ENCODE peak calls at places on chromosomes 11 and 22, in five cellular contexts. O is iris pigment epithelial cell, M is IMR-90, J is ELF-1, L is NCI-H510A treated with DMSO at 0.1 percent for 48 hours. T is an unnamed sample.

GRCh38 chr11:68677432-68677831 is 6.9 kb upstream of the GAL start:
- DNase-seq in O (peak), M (peak), J (peak), L (no peak), T (peak)

GRCh38 chr11:95849087-95849825 is 59.0 kb downstream of the CEP57 start:
- DNase-seq in O (peak), M (peak), J (peak), L (no peak), T (peak)

GRCh38 chr22:32861330-32861729 is 59.8 kb downstream of the TIMP3 start:
- DNase-seq in O (no peak), M (no peak), J (no peak), L (no peak), T (no peak)

GRCh38 chr11:3171931-3172560 is 6.9 kb upstream of the OSBPL5 start:
- DNase-seq in O (no peak), M (no peak), J (peak), L (no peak), T (no peak)

GRCh38 chr22:49018601-49019000 is 809.1 kb downstream of the BRD1 start:
- DNase-seq in O (no peak), M (no peak), J (peak), L (no peak), T (no peak)

GRCh38 chr11:122711362-122711761 is 55.8 kb downstream of the UBASH3B start:
- DNase-seq in O (no peak), M (no peak), J (no peak), L (no peak), T (no peak)

GRCh38 chr11:10664005-10664404 is 29.6 kb downstream of the IRAG1 start:
- DNase-seq in O (no peak), M (no peak), J (no peak), L (no peak), T (no peak)

GRCh38 chr11:33970984-33971466 is 79.1 kb upstream of the LMO2 start:
- DNase-seq in O (peak), M (peak), J (peak), L (peak), T (peak)

GRCh38 chr22:46638601-46639431 is 18.6 kb downstream of the GRAMD4 start:
- DNase-seq in O (peak), M (peak), J (no peak), L (peak), T (peak)

GRCh38 chr11:96036863-96037262 is 113.0 kb upstream of the MTMR2 start:
- DNase-seq in O (no peak), M (no peak), J (no peak), L (no peak), T (no peak)

GRCh38 chr22:28736296-28737155 is 5.1 kb downstream of the CHEK2 start:
- DNase-seq in O (no peak), M (no peak), J (peak), L (peak), T (no peak)

GRCh38 chr22:20094158-20094807 is 14.2 kb downstream of the DGCR8 start:
- DNase-seq in O (no peak), M (no peak), J (no peak), L (no peak), T (no peak)

GRCh38 chr22:42304021-42304790 is 33.8 kb upstream of the TCF20 start:
- DNase-seq in O (no peak), M (no peak), J (no peak), L (no peak), T (no peak)

GRCh38 chr11:41943671-41944070 is 484.2 kb upstream of the LRRC4C start:
- DNase-seq in O (no peak), M (no peak), J (no peak), L (no peak), T (no peak)

GRCh38 chr22:49582171-49582570 is 245.5 kb downstream of the BRD1 start:
- DNase-seq in O (no peak), M (no peak), J (peak), L (no peak), T (no peak)

GRCh38 chr11:131246589-131247164 is 123.7 kb upstream of the NTM start:
- DNase-seq in O (no peak), M (no peak), J (peak), L (no peak), T (no peak)

GRCh38 chr22:30351226-30351625 is 5.5 kb downstream of the SF3A1 start:
- DNase-seq in O (no peak), M (no peak), J (no peak), L (no peak), T (no peak)

GRCh38 chr11:11057472-11057854 is 199.6 kb upstream of the ZBED5 start:
- DNase-seq in O (no peak), M (no peak), J (no peak), L (no peak), T (peak)

GRCh38 chr11:70603756-70604211 is 205.5 kb downstream of the CTTN start:
- DNase-seq in O (no peak), M (no peak), J (no peak), L (peak), T (no peak)

GRCh38 chr22:41915035-41915782 is at the start of gene SHISA8:
- DNase-seq in O (peak), M (peak), J (no peak), L (peak), T (no peak)

GRCh38 chr11:117220999-117221774 is 10.7 kb downstream of the PCSK7 start:
- DNase-seq in O (no peak), M (no peak), J (no peak), L (no peak), T (peak)

GRCh38 chr11:96329419-96329818 is 13.6 kb downstream of the MAML2 start:
- DNase-seq in O (no peak), M (no peak), J (no peak), L (no peak), T (no peak)

GRCh38 chr11:94925422-94926270 is 47.7 kb downstream of the CWC15 start:
- DNase-seq in O (peak), M (no peak), J (no peak), L (no peak), T (no peak)

T was measured in fibroblast of the aortic adventitia.